ENCODE peak calls at places on chromosomes 6 and 20, in eight cellular contexts. D, Z, R, M, L, T, H and Y are unnamed samples.

GRCh38 chr6:142805042-142805441 is 139.9 kb downstream of the HIVEP2 start:
- DNase-seq in D (no peak), Z (no peak), R (no peak), M (no peak), L (no peak), T (no peak), H (no peak), Y (no peak)

GRCh38 chr6:65927141-65927540 is 220.1 kb upstream of the EYS start:
- DNase-seq in D (no peak), Z (no peak), R (no peak), M (no peak), L (no peak), T (no peak), H (no peak), Y (no peak)

GRCh38 chr20:32285621-32286334 is 8.3 kb downstream of the KIF3B start:
- DNase-seq in D (peak; percentile 24), Z (no peak), R (peak; percentile 12), M (peak; percentile 10), L (peak; percentile 67), T (no peak), H (no peak), Y (no peak)

GRCh38 chr6:77652739-77653138 is at the start of gene MEI4:
- DNase-seq in D (no peak), Z (no peak), R (no peak), M (no peak), L (no peak), T (no peak), H (no peak), Y (no peak)

GRCh38 chr6:116246089-116246488 is 7.8 kb downstream of the TSPYL4 start:
- DNase-seq in D (peak; percentile 84), Z (no peak), R (no peak), M (no peak), L (peak; percentile 76), T (no peak), H (no peak), Y (no peak)

GRCh38 chr20:34472246-34472925 is 43.8 kb upstream of the DYNLRB1 start:
- DNase-seq in D (peak; percentile 26), Z (no peak), R (no peak), M (no peak), L (peak; percentile 74), T (no peak), H (peak; percentile 26), Y (no peak)

GRCh38 chr20:29497261-29497671 is 1760.2 kb upstream of the DEFB115 start:
- DNase-seq in D (no peak), Z (peak; percentile 74), R (peak; percentile 8), M (no peak), L (peak; percentile 4), T (peak; percentile 14), H (no peak), Y (peak; percentile 88)

GRCh38 chr6:4577406-4577805 is 198.8 kb upstream of the CDYL start:
- DNase-seq in D (peak; percentile 88), Z (no peak), R (no peak), M (no peak), L (peak; percentile 98), T (no peak), H (no peak), Y (no peak)

GRCh38 chr20:29689411-29690225 is 1567.8 kb upstream of the DEFB115 start:
- DNase-seq in D (no peak), Z (no peak), R (no peak), M (no peak), L (no peak), T (peak; percentile 31), H (no peak), Y (peak; percentile 59)

GRCh38 chr20:41347523-41348429 is 7.2 kb downstream of the LPIN3 start:
- DNase-seq in D (no peak), Z (no peak), R (no peak), M (no peak), L (no peak), T (no peak), H (no peak), Y (no peak)

GRCh38 chr6:46954819-46955520 is 33.2 kb upstream of the ADGRF5 start:
- DNase-seq in D (no peak), Z (no peak), R (no peak), M (no peak), L (no peak), T (no peak), H (peak; percentile 34), Y (no peak)

GRCh38 chr6:56524891-56525703 is 117.6 kb downstream of the DST start:
- DNase-seq in D (peak; percentile 65), Z (no peak), R (no peak), M (no peak), L (peak; percentile 95), T (no peak), H (no peak), Y (no peak)